ENCODE peak calls at places on chromosomes 4 and X, in ten cellular contexts. T is glutamatergic neuron, Z is pancreas, D is fibroblast of mammary gland, R is GM06990, M is IMR-90, X is ovary, B is spleen, P is HFF-Myc, J is upper lobe of right lung. E is an unnamed sample.

GRCh38 chrX:154308108-154308946 is 12.7 kb downstream of the TKTL1 start:
- DNase-seq in B (peak; percentile 87), J (peak; percentile 62), T (peak; percentile 74), X (peak; percentile 73), Z (no peak), P (no peak), R (peak; percentile 39), M (peak; percentile 10), D (peak; percentile 36), E (peak; percentile 37)

GRCh38 chrX:108091878-108092291 is 307 bp downstream of the ATG4A start:
- DNase-seq in Z (no peak), X (no peak), P (no peak), T (no peak), B (no peak), M (no peak), R (no peak), J (no peak), D (no peak), E (no peak)

GRCh38 chrX:84182521-84182920 is 5.5 kb downstream of the RPS6KA6 start:
- DNase-seq in D (no peak), R (no peak), M (no peak), B (no peak), Z (no peak), J (no peak), P (no peak), T (no peak), X (no peak), E (no peak)

GRCh38 chr4:90951037-90951436 is 823.8 kb downstream of the CCSER1 start:
- DNase-seq in X (no peak), Z (no peak), R (no peak), P (no peak), M (peak; percentile 61), B (no peak), D (peak; percentile 1), J (no peak), T (no peak), E (no peak)

GRCh38 chr4:154551872-154552686 is 1.9 kb upstream of the PLRG1 start:
- DNase-seq in Z (peak; percentile 68), T (peak; percentile 77), P (peak; percentile 44), M (peak; percentile 82), B (peak; percentile 87), D (peak; percentile 85), J (peak; percentile 77), X (peak; percentile 78), R (peak; percentile 22), E (no peak)

GRCh38 chr4:40848981-40849380 is 99.2 kb downstream of the NSUN7 start:
- DNase-seq in P (no peak), T (no peak), B (no peak), Z (no peak), M (peak; percentile 37), J (no peak), R (no peak), X (no peak), D (peak; percentile 53), E (no peak)

GRCh38 chrX:133655262-133655913 is 240.1 kb upstream of the GPC4 start:
- DNase-seq in J (no peak), P (no peak), X (no peak), D (peak; percentile 66), T (no peak), M (no peak), B (no peak), R (no peak), Z (no peak), E (no peak)

GRCh38 chr4:184437988-184438774 is 36.2 kb downstream of the IRF2 start:
- DNase-seq in M (peak; percentile 17), R (no peak), P (no peak), J (no peak), T (no peak), X (no peak), B (no peak), Z (no peak), D (no peak), E (no peak)

DNA sequence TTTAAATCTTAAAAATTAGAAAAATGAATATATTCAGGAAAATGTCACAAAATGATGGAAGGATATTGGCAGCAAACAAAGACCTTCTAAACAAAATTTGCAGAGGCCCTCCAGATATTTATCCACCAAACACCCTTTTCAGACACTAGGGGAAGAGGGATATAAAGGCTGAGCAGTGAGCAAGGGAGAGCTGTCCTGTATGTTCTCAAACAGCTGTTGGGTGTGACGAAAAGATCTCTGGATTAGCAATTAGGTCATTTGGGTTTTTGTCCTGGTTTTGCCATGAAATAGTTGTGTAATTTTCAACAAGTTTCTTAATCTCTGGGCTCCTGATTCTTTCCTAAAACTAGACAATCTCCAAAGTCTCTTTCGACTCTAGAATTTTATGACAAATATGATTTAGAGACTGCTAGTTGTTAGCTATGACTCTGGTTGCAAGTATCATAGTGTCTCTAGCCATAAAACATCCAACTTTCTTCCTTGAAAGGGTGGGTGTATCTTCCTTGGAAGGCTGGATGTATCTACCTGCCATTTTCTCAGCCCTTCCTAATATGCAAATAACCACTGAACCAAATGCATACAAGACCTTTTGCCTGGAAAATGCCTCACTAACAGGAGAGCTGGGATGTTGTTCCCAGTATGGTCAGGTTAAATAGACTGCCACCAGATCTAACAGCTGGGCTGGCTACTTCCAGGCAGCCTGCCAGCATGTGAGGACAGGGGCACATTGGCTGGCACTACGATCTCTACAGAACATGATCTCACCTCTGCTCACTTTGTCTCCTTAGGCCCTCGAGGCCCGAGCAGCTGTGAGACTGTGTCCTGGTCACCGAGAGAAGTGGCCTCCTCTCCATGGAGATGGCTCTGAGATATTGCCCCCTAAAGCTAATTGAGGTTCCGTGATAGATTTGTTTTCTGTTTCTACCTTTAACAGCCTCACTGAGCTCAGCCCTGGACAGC is 225.5 kb upstream of the JADE1 start:
- DNase-seq in Z (peak; percentile 95), X (no peak), P (no peak), T (no peak), M (no peak), J (no peak), R (no peak), B (no peak), D (peak; percentile 55), E (no peak)
- TF ChIP-seq CTCF in Z (no peak), X (no peak), P (no peak), T (no peak), M (no peak), J (no peak), R (no peak), B (no peak), D (peak; percentile 10), E (no peak)

GRCh38 chr4:24808261-24808660 is 12.9 kb downstream of the SOD3 start:
- DNase-seq in P (no peak), D (no peak), J (no peak), X (no peak), R (no peak), Z (no peak), T (no peak), M (no peak), B (no peak), E (no peak)

GRCh38 chr4:24807611-24808010 is 12.2 kb downstream of the SOD3 start:
- DNase-seq in J (no peak), T (no peak), X (no peak), D (no peak), M (no peak), P (no peak), R (no peak), B (no peak), Z (no peak), E (no peak)

GRCh38 chr4:24808955-24809354 is 13.6 kb downstream of the SOD3 start:
- DNase-seq in J (no peak), R (no peak), P (no peak), D (no peak), T (no peak), Z (no peak), M (no peak), B (no peak), X (no peak), E (no peak)

GRCh38 chr4:24810016-24810415 is 14.6 kb downstream of the SOD3 start:
- DNase-seq in P (no peak), J (no peak), B (no peak), T (no peak), X (no peak), Z (no peak), M (peak; percentile 83), D (peak; percentile 30), R (no peak), E (no peak)

GRCh38 chr4:24809376-24809775 is 14.0 kb downstream of the SOD3 start:
- DNase-seq in J (no peak), M (no peak), R (no peak), D (no peak), X (no peak), B (no peak), P (no peak), T (no peak), Z (no peak), E (no peak)
- TF ChIP-seq CTCF in J (peak; percentile 10), M (no peak), R (peak; percentile 37), D (peak; percentile 18), X (no peak), B (no peak), P (peak; percentile 35), T (no peak), Z (no peak), E (peak; percentile 32)

GRCh38 chrX:40578039-40578438 is 2.7 kb upstream of the ATP6AP2 start:
- DNase-seq in Z (no peak), J (no peak), P (no peak), X (no peak), T (no peak), M (no peak), B (no peak), R (no peak), D (no peak), E (no peak)

GRCh38 chrX:40571600-40571999 is 9.2 kb upstream of the ATP6AP2 start:
- DNase-seq in B (no peak), P (no peak), T (no peak), R (no peak), X (no peak), Z (no peak), J (no peak), M (no peak), D (no peak), E (no peak)

GRCh38 chrX:40570346-40571093 is 10.2 kb upstream of the ATP6AP2 start:
- DNase-seq in D (no peak), T (no peak), J (no peak), B (no peak), P (no peak), R (peak; percentile 19), M (no peak), X (no peak), Z (no peak), E (no peak)

GRCh38 chrX:40576291-40576690 is 4.5 kb upstream of the ATP6AP2 start:
- DNase-seq in T (no peak), P (no peak), M (no peak), D (no peak), B (no peak), Z (no peak), X (no peak), J (no peak), R (no peak), E (no peak)

DNA sequence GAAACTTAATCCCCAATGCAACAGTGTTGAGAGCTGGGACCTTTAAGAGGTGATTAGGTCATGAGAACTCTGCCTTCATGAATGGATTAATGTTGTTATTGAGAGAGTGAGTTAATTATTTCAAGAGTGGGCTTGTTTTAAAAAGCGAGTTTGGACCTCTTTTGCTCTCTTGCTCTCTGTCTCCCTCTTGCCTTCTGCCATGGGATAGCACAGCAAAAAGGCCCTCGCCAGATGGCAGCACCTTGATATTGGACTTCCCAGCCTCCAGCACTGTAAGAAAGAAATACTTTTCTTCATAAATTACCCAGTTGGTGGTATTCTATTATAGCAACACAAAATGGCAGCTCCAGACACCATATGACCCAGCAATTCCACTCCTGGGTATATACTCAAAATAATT is 7.0 kb upstream of the ATP6AP2 start:
- DNase-seq in M (peak; percentile 11), J (no peak), X (no peak), Z (no peak), T (peak; percentile 23), D (peak; percentile 24), P (no peak), B (no peak), R (peak; percentile 14), E (no peak)
- TF ChIP-seq CTCF in M (peak; percentile 58), J (peak; percentile 39), X (no peak), Z (peak; percentile 18), T (peak; percentile 33), D (peak; percentile 82), P (peak; percentile 56), B (peak; percentile 58), R (peak; percentile 95), E (peak; percentile 76)

GRCh38 chrX:119145241-119145653 is 17.6 kb upstream of the KIAA1210 start:
- DNase-seq in P (no peak), J (no peak), T (peak; percentile 35), Z (no peak), B (no peak), X (no peak), R (no peak), D (peak; percentile 37), M (no peak), E (peak; percentile 53)
- TF ChIP-seq CTCF in P (peak; percentile 63), J (no peak), T (no peak), Z (no peak), B (no peak), X (no peak), R (peak; percentile 50), D (peak; percentile 62), M (peak; percentile 35), E (peak; percentile 74)

E was measured in chondrocyte.